ENCODE peak calls at places on chromosomes 5 and 9, in four cellular contexts. One of them, this sample, is unnamed.

GRCh38 chr5:142866563-142867275 is 96.5 kb downstream of the ARHGAP26 start:
- DNase-seq in H1: no peak
- DNase-seq in HepG2: peak; percentile 74
- DNase-seq in HCT116: peak; percentile 67
- DNase-seq in this sample: peak; percentile 26

GRCh38 chr5:157033071-157033583 is 25.8 kb downstream of the HAVCR1 start:
- DNase-seq in H1: no peak
- DNase-seq in HepG2: no peak
- DNase-seq in HCT116: no peak
- DNase-seq in this sample: no peak

GRCh38 chr9:133449760-133450159 is 10.0 kb upstream of the CACFD1 start:
- DNase-seq in H1: no peak
- DNase-seq in HepG2: peak; percentile 50
- DNase-seq in HCT116: peak; percentile 58
- DNase-seq in this sample: no peak

GRCh38 chr5:92769986-92770385 is 811.0 kb downstream of the NR2F1-AS1 start:
- DNase-seq in H1: no peak
- DNase-seq in HepG2: no peak
- DNase-seq in HCT116: no peak
- DNase-seq in this sample: no peak

GRCh38 chr9:125235805-125236534 is 5.2 kb downstream of the HSPA5 start:
- DNase-seq in H1: no peak
- DNase-seq in HepG2: no peak
- DNase-seq in HCT116: no peak
- DNase-seq in this sample: no peak

GRCh38 chr5:10538789-10539684 is 24.8 kb upstream of the ANKRD33B start:
- DNase-seq in H1: no peak
- DNase-seq in HepG2: no peak
- DNase-seq in HCT116: no peak
- DNase-seq in this sample: no peak

GRCh38 chr9:123368023-123368422 is 12.0 kb downstream of the CRB2 start:
- DNase-seq in H1: no peak
- DNase-seq in HepG2: no peak
- DNase-seq in HCT116: no peak
- DNase-seq in this sample: no peak

GRCh38 chr9:73037613-73038012 is 84.8 kb upstream of the ALDH1A1 start:
- DNase-seq in H1: no peak
- DNase-seq in HepG2: peak; percentile 18
- DNase-seq in HCT116: no peak
- DNase-seq in this sample: no peak

GRCh38 chr9:120698766-120699165 is 15.5 kb downstream of the MEGF9 start:
- DNase-seq in H1: no peak
- DNase-seq in HepG2: no peak
- DNase-seq in HCT116: no peak
- DNase-seq in this sample: no peak

GRCh38 chr9:98977813-98978212 is 34.1 kb downstream of the COL15A1 start:
- DNase-seq in H1: no peak
- DNase-seq in HepG2: no peak
- DNase-seq in HCT116: no peak
- DNase-seq in this sample: no peak

GRCh38 chr5:113205323-113205722 is 228.7 kb downstream of the DCP2 start:
- DNase-seq in H1: no peak
- DNase-seq in HepG2: peak; percentile 50
- DNase-seq in HCT116: no peak
- DNase-seq in this sample: no peak

GRCh38 chr5:96220610-96221390 is 212.2 kb downstream of the PCSK1 start:
- DNase-seq in H1: no peak
- DNase-seq in HepG2: no peak
- DNase-seq in HCT116: no peak
- DNase-seq in this sample: peak; percentile 25

GRCh38 chr5:1931590-1932138 is 48.9 kb upstream of the IRX4 start:
- DNase-seq in H1: peak; percentile 76
- DNase-seq in HepG2: no peak
- DNase-seq in HCT116: no peak
- DNase-seq in this sample: no peak

GRCh38 chr5:891117-891836 is 1.3 kb downstream of the BRD9 start:
- DNase-seq in H1: no peak
- DNase-seq in HepG2: peak; percentile 77
- DNase-seq in HCT116: peak; percentile 79
- DNase-seq in this sample: no peak

GRCh38 chr5:71836547-71837112 is 117.6 kb downstream of the CARTPT start:
- DNase-seq in H1: no peak
- DNase-seq in HepG2: no peak
- DNase-seq in HCT116: no peak
- DNase-seq in this sample: no peak

GRCh38 chr5:35198681-35199080 is 31.6 kb downstream of the PRLR start:
- DNase-seq in H1: no peak
- DNase-seq in HepG2: no peak
- DNase-seq in HCT116: no peak
- DNase-seq in this sample: no peak

GRCh38 chr9:16150501-16150900 is 597.7 kb downstream of the CCDC171 start:
- DNase-seq in H1: no peak
- DNase-seq in HepG2: no peak
- DNase-seq in HCT116: no peak
- DNase-seq in this sample: no peak

GRCh38 chr9:121393318-121393717 is 23.3 kb upstream of the STOM start:
- DNase-seq in H1: no peak
- DNase-seq in HepG2: no peak
- DNase-seq in HCT116: no peak
- DNase-seq in this sample: no peak

GRCh38 chr9:70256123-70256551 is 2.6 kb upstream of the SMC5 start:
- DNase-seq in H1: no peak
- DNase-seq in HepG2: no peak
- DNase-seq in HCT116: no peak
- DNase-seq in this sample: no peak

GRCh38 chr5:157593036-157593435 is 17.5 kb upstream of the ADAM19 start:
- DNase-seq in H1: no peak
- DNase-seq in HepG2: no peak
- DNase-seq in HCT116: no peak
- DNase-seq in this sample: no peak

GRCh38 chr5:147740864-147741263 is 41.7 kb downstream of the JAKMIP2 start:
- DNase-seq in H1: no peak
- DNase-seq in HepG2: no peak
- DNase-seq in HCT116: no peak
- DNase-seq in this sample: no peak

GRCh38 chr9:14812806-14813205 is 90.3 kb upstream of the CER1 start:
- DNase-seq in H1: no peak
- DNase-seq in HepG2: no peak
- DNase-seq in HCT116: no peak
- DNase-seq in this sample: no peak

GRCh38 chr5:78060421-78060820 is 234.1 kb downstream of the AP3B1 start:
- DNase-seq in H1: no peak
- DNase-seq in HepG2: no peak
- DNase-seq in HCT116: no peak
- DNase-seq in this sample: no peak

GRCh38 chr9:32677931-32678330 is 42.5 kb upstream of the TAF1L start:
- DNase-seq in H1: no peak
- DNase-seq in HepG2: no peak
- DNase-seq in HCT116: no peak
- DNase-seq in this sample: no peak

GRCh38 chr5:173917788-173918786 is 29.9 kb downstream of the CPEB4 start:
- DNase-seq in H1: no peak
- DNase-seq in HepG2: peak; percentile 37
- DNase-seq in HCT116: peak; percentile 83
- DNase-seq in this sample: peak; percentile 86

GRCh38 chr5:77066823-77067442 is 20.2 kb downstream of the ZBED3 start:
- DNase-seq in H1: no peak
- DNase-seq in HepG2: no peak
- DNase-seq in HCT116: no peak
- DNase-seq in this sample: no peak

GRCh38 chr5:157303667-157304327 is 37.9 kb downstream of the CYFIP2 start:
- DNase-seq in H1: peak; percentile 84
- DNase-seq in HepG2: no peak
- DNase-seq in HCT116: no peak
- DNase-seq in this sample: no peak

GRCh38 chr5:17255471-17256016 is 38.1 kb downstream of the BASP1 start:
- DNase-seq in H1: no peak
- DNase-seq in HepG2: no peak
- DNase-seq in HCT116: no peak
- DNase-seq in this sample: peak; percentile 51

GRCh38 chr9:103545260-103545659 is 548.8 kb upstream of the SMC2 start:
- DNase-seq in H1: no peak
- DNase-seq in HepG2: no peak
- DNase-seq in HCT116: no peak
- DNase-seq in this sample: no peak

GRCh38 chr9:98706651-98707103 is 2.1 kb downstream of the GABBR2 start:
- DNase-seq in H1: no peak
- DNase-seq in HepG2: no peak
- DNase-seq in HCT116: no peak
- DNase-seq in this sample: no peak

GRCh38 chr9:8783999-8784398 is 984.4 kb upstream of the DMAC1 start:
- DNase-seq in H1: no peak
- DNase-seq in HepG2: no peak
- DNase-seq in HCT116: no peak
- DNase-seq in this sample: no peak
- TF ChIP-seq SRF in H1: no peak
- TF ChIP-seq SRF in HepG2: no peak
- TF ChIP-seq SRF in HCT116: no peak
- TF ChIP-seq SRF in this sample: no peak

GRCh38 chr5:57497733-57498132 is 15.1 kb upstream of the ACTBL2 start:
- DNase-seq in H1: no peak
- DNase-seq in HepG2: no peak
- DNase-seq in HCT116: no peak
- DNase-seq in this sample: no peak
- H3K27ac ChIP-seq in H1: no peak overlapping the region
- H3K27ac ChIP-seq in HepG2: no peak overlapping the region
- H3K27ac ChIP-seq in HCT116: no peak overlapping the region
- H3K27ac ChIP-seq in this sample: no peak overlapping the region

GRCh38 chr9:22097712-22098111 is 88.6 kb upstream of the CDKN2B start:
- DNase-seq in H1: no peak
- DNase-seq in HepG2: no peak
- DNase-seq in HCT116: no peak
- DNase-seq in this sample: no peak
- TF ChIP-seq SRF in H1: no peak
- TF ChIP-seq SRF in HepG2: no peak
- TF ChIP-seq SRF in HCT116: no peak
- TF ChIP-seq SRF in this sample: no peak

DNA sequence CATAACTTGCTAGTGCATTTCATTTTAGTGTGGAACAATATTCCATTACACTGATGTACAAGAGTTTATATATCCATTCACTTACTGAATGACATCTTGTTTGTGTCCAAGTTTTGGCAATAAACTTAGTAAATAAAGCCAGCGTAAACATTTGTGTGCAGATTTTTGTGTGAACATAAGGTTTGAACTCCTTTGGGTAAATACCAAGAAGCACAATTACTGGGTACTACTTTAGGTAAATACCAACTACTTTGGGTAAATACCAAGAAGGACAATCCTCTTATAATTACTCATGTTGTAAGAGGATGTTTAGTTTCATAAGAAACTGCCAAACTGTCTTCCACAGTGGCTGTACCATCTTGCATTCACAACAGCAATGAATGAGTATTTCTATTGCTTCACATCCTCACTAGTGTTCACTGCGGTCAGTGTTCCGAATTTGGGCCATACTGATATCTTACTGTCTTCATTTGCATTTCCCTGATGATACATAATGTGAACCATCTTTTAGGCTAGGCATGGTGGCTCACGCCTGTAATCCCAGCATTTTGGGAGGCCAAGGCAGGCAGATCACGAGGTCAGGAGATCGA is 2.3 kb upstream of the SYK start:
- DNase-seq in H1: no peak
- DNase-seq in HepG2: no peak
- DNase-seq in HCT116: no peak
- DNase-seq in this sample: no peak
- H3K27ac ChIP-seq in H1: no peak overlapping the region
- H3K27ac ChIP-seq in HepG2: no peak overlapping the region
- H3K27ac ChIP-seq in HCT116: no peak overlapping the region
- H3K27ac ChIP-seq in this sample: no peak overlapping the region

This sample was measured in GM12878.